ENCODE peak calls at places on chromosomes 6 and 20, in five cellular contexts. A is activated T-helper 1 cell treated with anti-CD3 and anti-CD28 coated beads, Interleukin-2, amount 50 U/mL, for 16 hours; T is AG09319; D is T1000; W is GM03348. I is an unnamed sample.

GRCh38 chr20:56592817-56593216 is 36.3 kb upstream of the TFAP2C start:
- DNase-seq in A (no peak), T (no peak), D (no peak), W (no peak), I (no peak)

GRCh38 chr6:124885171-124885570 is 77.1 kb upstream of the RNF217 start:
- DNase-seq in A (no peak), T (no peak), D (no peak), W (no peak), I (no peak)

GRCh38 chr6:17149581-17149980 is 47.7 kb downstream of the STMND1 start:
- DNase-seq in A (no peak), T (no peak), D (no peak), W (no peak), I (no peak)

GRCh38 chr6:133899556-133899955 is 10.6 kb downstream of the TCF21 start:
- DNase-seq in A (no peak), T (no peak), D (no peak), W (no peak), I (no peak)

GRCh38 chr6:161890133-161890833 is 616.4 kb upstream of the AGPAT4 start:
- DNase-seq in A (no peak), T (no peak), D (no peak), W (no peak), I (no peak)

GRCh38 chr6:100001915-100002388 is 7.9 kb upstream of the MCHR2 start:
- DNase-seq in A (no peak), T (peak), D (peak), W (peak), I (peak)

GRCh38 chr6:43899830-43900229 is 129.8 kb downstream of the VEGFA start:
- DNase-seq in A (no peak), T (no peak), D (no peak), W (no peak), I (no peak)

GRCh38 chr6:34791164-34791841 is 580 bp upstream of the BLTP3A start:
- DNase-seq in A (peak), T (no peak), D (no peak), W (peak), I (peak)